ENCODE peak calls at places on chromosomes 1 and 21, in eight cellular contexts. W, L, R, E, P, J, A and K are unnamed samples.

GRCh38 chr21:46113497-46114176 is 15.7 kb downstream of the COL6A2 start:
- DNase-seq in J (peak), E (no peak), L (no peak), W (no peak), P (no peak), A (no peak), R (no peak), K (no peak)

GRCh38 chr1:89451011-89451410 is 73.6 kb upstream of the LRRC8B start:
- DNase-seq in J (no peak), P (no peak), L (no peak), A (no peak), W (no peak), E (no peak), R (no peak), K (no peak)

GRCh38 chr1:168842306-168842705 is 113.3 kb upstream of the DPT start:
- DNase-seq in L (no peak), R (no peak), A (no peak), E (no peak), P (no peak), J (no peak), W (no peak), K (no peak)

GRCh38 chr1:227459326-227459841 is 104.0 kb upstream of the ZNF678 start:
- DNase-seq in W (no peak), E (no peak), P (no peak), J (no peak), A (no peak), L (no peak), R (no peak), K (no peak)

GRCh38 chr1:38932496-38933014 is 9.1 kb downstream of the RHBDL2 start:
- DNase-seq in P (no peak), A (no peak), L (no peak), E (no peak), R (no peak), J (no peak), W (no peak), K (no peak)

GRCh38 chr1:50959303-50959912 is 659 bp downstream of the FAF1 start:
- DNase-seq in W (no peak), A (no peak), E (peak), P (peak), R (no peak), J (no peak), L (no peak), K (no peak)

GRCh38 chr21:29382029-29382654 is 83.4 kb downstream of the BACH1 start:
- DNase-seq in W (no peak), E (no peak), A (no peak), L (no peak), J (no peak), R (no peak), P (no peak), K (no peak)

GRCh38 chr1:169110691-169111447 is 4.4 kb downstream of the ATP1B1 start:
- DNase-seq in W (no peak), R (no peak), A (no peak), P (no peak), J (no peak), E (no peak), L (no peak), K (no peak)

GRCh38 chr1:7279753-7280150 is 491.3 kb upstream of the VAMP3 start:
- DNase-seq in P (no peak), E (no peak), W (no peak), A (no peak), L (no peak), R (no peak), J (no peak), K (no peak)

GRCh38 chr21:45551316-45551715 is 9.1 kb upstream of the SLC19A1 start:
- DNase-seq in J (no peak), W (no peak), R (no peak), E (peak), L (no peak), A (no peak), P (no peak), K (no peak)

GRCh38 chr1:118275716-118276115 is 90.7 kb upstream of the SPAG17 start:
- DNase-seq in A (no peak), E (no peak), W (no peak), R (no peak), J (no peak), L (no peak), P (no peak), K (peak)

GRCh38 chr1:246784621-246785535 is 60.7 kb downstream of the SCCPDH start:
- DNase-seq in J (peak), A (no peak), W (peak), E (peak), P (no peak), R (no peak), L (no peak), K (peak)

GRCh38 chr1:15272009-15272781 is 25.2 kb downstream of the FHAD1 start:
- DNase-seq in A (no peak), J (no peak), L (no peak), E (peak), P (peak), W (peak), R (peak), K (peak)

GRCh38 chr1:210089848-210090247 is 142.7 kb upstream of the SERTAD4 start:
- DNase-seq in A (no peak), P (no peak), L (no peak), R (no peak), E (peak), W (no peak), J (no peak), K (no peak)

GRCh38 chr1:47409311-47410085 is 6.6 kb upstream of the FOXE3 start:
- DNase-seq in J (no peak), A (no peak), P (no peak), E (no peak), W (peak), L (no peak), R (no peak), K (no peak)

GRCh38 chr1:110171134-110171733 is 20.9 kb downstream of the SLC6A17 start:
- DNase-seq in W (no peak), J (no peak), L (no peak), R (no peak), P (no peak), A (no peak), E (no peak), K (no peak)

GRCh38 chr1:70044832-70045231 is 160.5 kb downstream of the LRRC40 start:
- DNase-seq in J (no peak), E (no peak), R (no peak), P (no peak), A (no peak), L (no peak), W (peak), K (no peak)

GRCh38 chr1:46478721-46479485 is 10.7 kb upstream of the DMBX1 start:
- DNase-seq in A (no peak), P (no peak), E (no peak), W (no peak), J (no peak), L (no peak), R (no peak), K (no peak)

GRCh38 chr1:223230161-223230881 is 87.3 kb upstream of the TLR5 start:
- DNase-seq in W (peak), A (no peak), E (no peak), R (no peak), J (no peak), P (no peak), L (no peak), K (no peak)

GRCh38 chr1:23273450-23274133 is 56.3 kb upstream of the HTR1D start:
- DNase-seq in A (no peak), R (no peak), W (peak), L (no peak), P (no peak), E (no peak), J (no peak), K (no peak)